ENCODE peak calls at places on chromosomes 4 and X, in six cellular contexts. S is kidney; D is CD8-positive, alpha-beta memory T cell; P is OCI-LY7; G is fibroblast of lung; B is IMR-90. R is an unnamed sample. For H3K4me1, the result is how much of the 10 kb centered on the place peaks cover.

GRCh38 chrX:129360175-129360574 is 163.1 kb downstream of the SMARCA1 start:
- DNase-seq in S (no peak), D (peak), P (peak), G (peak), B (peak), R (peak)

GRCh38 chrX:13938766-13939530 is 90.7 kb downstream of the GEMIN8 start:
- DNase-seq in S (no peak), D (no peak), P (no peak), G (no peak), B (no peak), R (no peak)

GRCh38 chr4:60805500-60806313 is 394.4 kb upstream of the ADGRL3 start:
- DNase-seq in S (no peak), D (no peak), P (peak), G (peak), B (peak), R (no peak)

GRCh38 chr4:109588176-109588575 is 28.1 kb downstream of the MCUB start:
- DNase-seq in S (no peak), D (no peak), P (no peak), G (no peak), B (no peak), R (no peak)

GRCh38 chrX:21305799-21306336 is 68.3 kb upstream of the CNKSR2 start:
- DNase-seq in S (no peak), D (no peak), P (no peak), G (no peak), B (no peak), R (no peak)

GRCh38 chr4:165873298-165874071 is 448 bp downstream of the TLL1 start:
- DNase-seq in S (peak), D (no peak), P (no peak), G (peak), B (no peak), R (no peak)

GRCh38 chr4:1410491-1411325 is 4.5 kb upstream of the NKX1-1 start:
- DNase-seq in S (peak), D (peak), P (peak), G (peak), B (peak), R (no peak)

GRCh38 chr4:1503583-1504471 is 97.6 kb upstream of the NKX1-1 start:
- DNase-seq in S (peak), D (no peak), P (no peak), G (no peak), B (no peak), R (no peak)

GRCh38 chrX:136475236-136475635 is 12.5 kb upstream of the BRS3 start:
- DNase-seq in S (no peak), D (no peak), P (no peak), G (no peak), B (no peak), R (no peak)

GRCh38 chr4:8854866-8855265 is 16.8 kb downstream of the HMX1 start:
- DNase-seq in S (no peak), D (no peak), P (no peak), G (peak), B (peak), R (no peak)

GRCh38 chr4:184514121-184514988 is 40.0 kb upstream of the IRF2 start:
- DNase-seq in S (peak), D (no peak), P (no peak), G (peak), B (peak), R (no peak)

GRCh38 chrX:109732780-109733657 is at the start of gene ACSL4:
- DNase-seq in S (peak), D (peak), P (peak), G (peak), B (peak), R (peak)

GRCh38 chr4:149723065-149723464 is 92.6 kb downstream of the IQCM start:
- DNase-seq in S (no peak), D (no peak), P (no peak), G (no peak), B (no peak), R (no peak)

GRCh38 chr4:158824425-158825274 is 55.8 kb downstream of the FNIP2 start:
- DNase-seq in S (no peak), D (no peak), P (no peak), G (peak), B (peak), R (no peak)

GRCh38 chr4:102420563-102421221 is 75.4 kb upstream of the SLC39A8 start:
- DNase-seq in S (no peak), D (no peak), P (peak), G (no peak), B (peak), R (no peak)

GRCh38 chr4:107733431-107733925 is 13.4 kb upstream of the PAPSS1 start:
- DNase-seq in S (no peak), D (no peak), P (no peak), G (no peak), B (no peak), R (no peak)

GRCh38 chr4:153156263-153156662 is 48.0 kb upstream of the TRIM2 start:
- DNase-seq in S (no peak), D (no peak), P (peak), G (peak), B (no peak), R (no peak)

GRCh38 chrX:25300994-25301393 is 285.2 kb upstream of the ARX start:
- DNase-seq in S (no peak), D (no peak), P (no peak), G (no peak), B (no peak), R (no peak)

GRCh38 chr4:169159614-169160013 is 111.1 kb downstream of the SH3RF1 start:
- DNase-seq in S (no peak), D (no peak), P (no peak), G (peak), B (peak), R (no peak)

GRCh38 chrX:45903781-45904201 is 641.4 kb downstream of the ZNF674 start:
- DNase-seq in S (no peak), D (no peak), P (no peak), G (no peak), B (no peak), R (no peak)

GRCh38 chr4:169810325-169811323 is 52.9 kb upstream of the HPF1 start:
- DNase-seq in S (no peak), D (peak), P (peak), G (peak), B (peak), R (peak)

DNA sequence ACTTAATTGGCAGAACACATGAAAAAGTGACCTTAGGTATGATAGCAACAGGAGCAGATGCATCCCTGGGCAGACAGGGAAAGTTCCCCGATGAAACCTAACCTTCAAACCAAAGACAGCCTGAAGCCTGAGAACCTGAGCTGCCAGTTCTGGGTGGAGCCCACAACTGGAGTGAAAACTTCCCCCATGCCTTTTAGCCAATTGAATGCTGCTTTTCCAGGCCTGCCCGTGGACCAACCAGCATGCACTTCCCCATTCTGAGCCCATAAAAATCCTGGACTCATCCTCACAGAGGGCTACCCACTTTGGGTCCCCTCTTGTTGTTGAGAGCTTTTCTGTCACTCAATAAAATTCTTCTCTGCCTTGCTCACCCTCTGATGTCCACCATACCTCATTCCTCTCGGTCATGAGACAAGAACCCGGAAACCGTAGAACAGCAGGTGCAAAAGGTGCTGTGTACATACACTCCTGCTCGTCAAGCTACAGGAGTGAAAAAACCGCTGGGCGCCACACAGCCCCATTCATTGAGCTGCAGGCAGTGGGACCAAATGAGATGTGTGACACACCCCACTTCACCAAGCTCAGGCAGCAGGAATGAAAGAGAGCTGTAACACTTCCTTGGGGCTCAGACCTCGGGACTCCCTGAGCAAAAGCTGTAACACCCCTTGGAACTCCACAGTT is 13.9 kb upstream of the SLC7A11 start:
- DNase-seq in S (no peak), D (no peak), P (no peak), G (no peak), B (no peak), R (no peak)
- H3K4me3 ChIP-seq in S (no peak), D (no peak), P (no peak), G (no peak), B (no peak), R (no peak)

GRCh38 chrX:30990361-30990760 is 81.5 kb downstream of the FTHL17 start:
- DNase-seq in S (no peak), D (no peak), P (no peak), G (no peak), B (no peak), R (no peak)

GRCh38 chrX:30995705-30996104 is 76.1 kb downstream of the FTHL17 start:
- DNase-seq in S (no peak), D (no peak), P (no peak), G (no peak), B (no peak), R (no peak)

GRCh38 chrX:30995060-30995700 is 76.7 kb downstream of the FTHL17 start:
- DNase-seq in S (no peak), D (no peak), P (no peak), G (no peak), B (no peak), R (no peak)

GRCh38 chrX:30992381-30992904 is 79.4 kb downstream of the FTHL17 start:
- DNase-seq in S (no peak), D (no peak), P (no peak), G (peak), B (no peak), R (no peak)
- H3K4me1 ChIP-seq in S (under half), D (under half), P (under half), G (under half), B (under half), R (under half)

GRCh38 chr4:54660591-54660990 is 2.8 kb downstream of the KIT start:
- DNase-seq in S (no peak), D (no peak), P (no peak), G (no peak), B (no peak), R (no peak)
- H3K4me3 ChIP-seq in S (no peak), D (no peak), P (no peak), G (no peak), B (no peak), R (no peak)

GRCh38 chr4:76750716-76751115 is 147.2 kb downstream of the SOWAHB start:
- DNase-seq in S (no peak), D (no peak), P (no peak), G (peak), B (no peak), R (no peak)
- H3K4me1 ChIP-seq in S (under half), D (under half), P (under half), G (under half), B (under half), R (under half)

GRCh38 chrX:48996969-48997368 is 5.1 kb downstream of the GRIPAP1 start:
- DNase-seq in S (no peak), D (no peak), P (no peak), G (no peak), B (no peak), R (no peak)
- H3K4me3 ChIP-seq in S (no peak), D (no peak), P (no peak), G (no peak), B (no peak), R (no peak)

GRCh38 chr4:22487333-22487732 is 28.5 kb downstream of the ADGRA3 start:
- DNase-seq in S (no peak), D (no peak), P (no peak), G (no peak), B (no peak), R (no peak)

GRCh38 chr4:22486276-22486675 is 29.6 kb downstream of the ADGRA3 start:
- DNase-seq in S (no peak), D (no peak), P (no peak), G (peak), B (no peak), R (no peak)

GRCh38 chr4:22483551-22483981 is 32.3 kb downstream of the ADGRA3 start:
- DNase-seq in S (no peak), D (no peak), P (no peak), G (peak), B (peak), R (no peak)

GRCh38 chr4:22488136-22488535 is 27.7 kb downstream of the ADGRA3 start:
- DNase-seq in S (no peak), D (no peak), P (no peak), G (no peak), B (no peak), R (no peak)

GRCh38 chr4:22485751-22486150 is 30.1 kb downstream of the ADGRA3 start:
- DNase-seq in S (no peak), D (no peak), P (no peak), G (peak), B (peak), R (no peak)
- H3K4me1 ChIP-seq in S (under half), D (under half), P (under half), G (under half), B (under half), R (under half)

DNA sequence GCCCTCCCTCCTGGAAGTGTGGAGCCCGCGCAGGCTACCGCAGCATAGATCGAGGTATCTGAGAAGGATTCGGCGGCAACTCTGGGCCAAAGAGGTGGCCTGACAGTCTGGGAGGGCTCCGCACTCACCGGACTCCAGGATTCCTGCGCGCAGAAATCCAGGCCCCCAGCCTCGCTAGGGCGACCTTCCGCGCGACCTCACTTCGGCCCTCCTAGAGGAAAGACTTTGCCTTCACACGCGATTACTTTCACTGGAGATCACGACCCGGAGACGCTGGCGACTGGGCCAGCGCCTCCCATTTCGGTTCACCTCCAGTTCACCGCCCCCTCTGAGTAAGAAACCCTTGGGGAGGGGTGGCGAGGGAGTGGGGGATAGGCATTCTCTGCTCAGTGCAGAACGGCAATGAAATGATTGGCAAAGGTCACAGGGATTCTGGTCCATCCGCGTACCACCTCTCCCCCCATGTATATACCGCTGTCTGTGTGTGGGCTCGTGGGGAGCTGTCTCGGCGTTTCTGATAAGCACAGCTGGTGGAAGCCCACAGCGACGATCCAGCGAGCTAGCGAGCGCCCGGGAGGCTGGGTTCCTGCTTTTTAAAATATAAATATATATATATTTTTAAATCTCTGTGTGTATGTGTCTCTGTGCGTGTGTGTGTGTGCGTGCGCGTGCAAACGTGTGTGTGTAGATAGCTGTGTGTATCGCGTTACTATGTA is 2.5 kb downstream of the POU3F4 start:
- DNase-seq in S (peak), D (no peak), P (no peak), G (no peak), B (no peak), R (no peak)
- H3K4me3 ChIP-seq in S (no peak), D (no peak), P (no peak), G (no peak), B (no peak), R (no peak)

GRCh38 chr4:52956691-52957090 is 94.6 kb downstream of the RASL11B start:
- DNase-seq in S (no peak), D (no peak), P (no peak), G (no peak), B (peak), R (no peak)
- H3K4me1 ChIP-seq in S (under half), D (under half), P (under half), G (under half), B (under half), R (under half)

GRCh38 chr4:140867338-140867737 is 111.2 kb upstream of the TBC1D9 start:
- DNase-seq in S (no peak), D (no peak), P (no peak), G (no peak), B (no peak), R (no peak)
- H3K4me3 ChIP-seq in S (no peak), D (no peak), P (no peak), G (no peak), B (no peak), R (no peak)

GRCh38 chr4:26803462-26803861 is 57.2 kb upstream of the STIM2 start:
- DNase-seq in S (no peak), D (no peak), P (no peak), G (peak), B (no peak), R (no peak)
- H3K4me1 ChIP-seq in S (under half), D (under half), P (under half), G (under half), B (under half), R (under half)

R was measured in CD4-positive, CD25-positive, alpha-beta regulatory T cell.